ENCODE peak calls at places on chromosome 10, in nine cellular contexts. W is NCI-H1092 treated with DMSO at 0.1 percent for 48 hours; H is stimulated activated CD8-positive, alpha-beta memory T cell treated with anti-CD3 and anti-CD28 coated beads, Interleukin-15, amount 100 ng/mL, for 4 hours; B is dermis microvascular lymphatic vessel endothelial cell; K is immature natural killer cell; G is GM19239; M is iPS DF 19.7; P is CD4-positive, CD25-positive, alpha-beta regulatory T cell; Z is stimulated activated effector memory CD8-positive, alpha-beta T cell treated with anti-CD3 and anti-CD28 coated beads, Interleukin-12 subunit alpha, Interleukin-12 subunit beta, amount 100 ng/mL, for 72 hours. L is an unnamed sample.
A peak's percentile ranks its signal among the peaks of the same experiment; 100 is the strongest.

GRCh38 chr10:68981074-68981473 is 7.5 kb upstream of the KIFBP start:
- DNase-seq in W (no peak), H (no peak), B (peak; percentile 17), K (no peak), G (no peak), M (no peak), P (no peak), Z (no peak), L (no peak)

GRCh38 chr10:131683281-131683861 is 217.4 kb upstream of the PPP2R2D start:
- DNase-seq in W (no peak), H (no peak), B (no peak), K (no peak), G (no peak), M (no peak), P (no peak), Z (no peak), L (no peak)

GRCh38 chr10:85188770-85189484 is 860.5 kb downstream of the CCSER2 start:
- DNase-seq in W (no peak), H (no peak), B (no peak), K (no peak), G (no peak), M (no peak), P (no peak), Z (no peak), L (no peak)

GRCh38 chr10:131774618-131775443 is 126.0 kb upstream of the PPP2R2D start:
- DNase-seq in W (no peak), H (no peak), B (no peak), K (no peak), G (no peak), M (no peak), P (no peak), Z (no peak), L (no peak)

GRCh38 chr10:123266981-123267380 is 112.8 kb downstream of the BUB3 start:
- DNase-seq in W (no peak), H (no peak), B (no peak), K (no peak), G (no peak), M (no peak), P (no peak), Z (no peak), L (no peak)

GRCh38 chr10:30447125-30447799 is 13.3 kb downstream of the MAP3K8 start:
- DNase-seq in W (no peak), H (no peak), B (no peak), K (no peak), G (no peak), M (no peak), P (no peak), Z (no peak), L (no peak)

GRCh38 chr10:103916254-103916653 is 1.7 kb downstream of the STN1 start:
- DNase-seq in W (no peak), H (no peak), B (peak; percentile 56), K (no peak), G (no peak), M (no peak), P (no peak), Z (no peak), L (no peak)

GRCh38 chr10:15387021-15387420 is 15.9 kb upstream of the FAM171A1 start:
- DNase-seq in W (no peak), H (no peak), B (no peak), K (no peak), G (no peak), M (no peak), P (no peak), Z (no peak), L (no peak)

GRCh38 chr10:35194906-35195305 is 68.3 kb downstream of the CREM start:
- DNase-seq in W (no peak), H (peak; percentile 32), B (peak; percentile 63), K (peak; percentile 76), G (no peak), M (no peak), P (peak; percentile 71), Z (no peak), L (no peak)

GRCh38 chr10:6199131-6199733 is 3.5 kb upstream of the PFKFB3 start:
- DNase-seq in W (no peak), H (no peak), B (no peak), K (no peak), G (no peak), M (no peak), P (no peak), Z (no peak), L (no peak)

GRCh38 chr10:28910960-28911359 is 233.6 kb downstream of the BAMBI start:
- DNase-seq in W (no peak), H (no peak), B (peak; percentile 29), K (no peak), G (no peak), M (no peak), P (no peak), Z (no peak), L (no peak)

GRCh38 chr10:123994417-123995081 is 98.8 kb downstream of the CHST15 start:
- DNase-seq in W (peak; percentile 56), H (peak; percentile 55), B (peak; percentile 71), K (peak; percentile 70), G (peak; percentile 96), M (no peak), P (peak; percentile 73), Z (peak; percentile 83), L (peak; percentile 67)

GRCh38 chr10:57849726-57850357 is 417.9 kb downstream of the IPMK start:
- DNase-seq in W (peak; percentile 10), H (no peak), B (no peak), K (no peak), G (no peak), M (no peak), P (no peak), Z (no peak), L (no peak)

GRCh38 chr10:120517881-120518484 is 61.0 kb downstream of the PLPP4 start:
- DNase-seq in W (no peak), H (no peak), B (no peak), K (no peak), G (no peak), M (no peak), P (no peak), Z (no peak), L (no peak)

GRCh38 chr10:103021150-103021896 is 103.2 kb downstream of the CNNM2 start:
- DNase-seq in W (no peak), H (no peak), B (no peak), K (no peak), G (no peak), M (no peak), P (no peak), Z (no peak), L (no peak)

GRCh38 chr10:71383972-71384687 is 12.6 kb upstream of the CDH23 start:
- DNase-seq in W (peak; percentile 12), H (peak; percentile 32), B (peak; percentile 54), K (peak; percentile 64), G (no peak), M (no peak), P (peak; percentile 59), Z (peak; percentile 79), L (peak; percentile 70)

GRCh38 chr10:64506963-64507362 is 985.8 kb downstream of the REEP3 start:
- DNase-seq in W (no peak), H (no peak), B (no peak), K (no peak), G (no peak), M (no peak), P (no peak), Z (no peak), L (no peak)

GRCh38 chr10:88254091-88254490 is 329.0 kb downstream of the RNLS start:
- DNase-seq in W (no peak), H (no peak), B (peak; percentile 43), K (no peak), G (no peak), M (no peak), P (no peak), Z (no peak), L (peak; percentile 45)

GRCh38 chr10:33803248-33803647 is 468.8 kb upstream of the NRP1 start:
- DNase-seq in W (no peak), H (no peak), B (peak; percentile 30), K (no peak), G (no peak), M (no peak), P (no peak), Z (no peak), L (no peak)

GRCh38 chr10:110163841-110164240 is 43.6 kb upstream of the MXI1 start:
- DNase-seq in W (no peak), H (no peak), B (no peak), K (no peak), G (no peak), M (no peak), P (no peak), Z (no peak), L (no peak)

GRCh38 chr10:93485690-93486089 is 3.6 kb upstream of the MYOF start:
- DNase-seq in W (no peak), H (no peak), B (no peak), K (no peak), G (no peak), M (no peak), P (no peak), Z (no peak), L (no peak)

GRCh38 chr10:60549686-60550085 is 160.0 kb upstream of the ANK3 start:
- DNase-seq in W (peak; percentile 26), H (no peak), B (peak; percentile 16), K (no peak), G (no peak), M (peak; percentile 7), P (no peak), Z (no peak), L (peak; percentile 12)

GRCh38 chr10:11517150-11517549 is 94.3 kb downstream of the USP6NL start:
- DNase-seq in W (no peak), H (no peak), B (peak; percentile 23), K (no peak), G (no peak), M (no peak), P (no peak), Z (no peak), L (peak; percentile 73)

GRCh38 chr10:59750155-59750945 is 2.9 kb downstream of the MRLN start:
- DNase-seq in W (no peak), H (no peak), B (no peak), K (no peak), G (no peak), M (no peak), P (no peak), Z (no peak), L (no peak)

GRCh38 chr10:12419279-12419847 is 70.0 kb downstream of the CAMK1D start:
- DNase-seq in W (no peak), H (peak; percentile 54), B (peak; percentile 73), K (peak; percentile 15), G (no peak), M (no peak), P (no peak), Z (peak; percentile 30), L (peak; percentile 26)

GRCh38 chr10:27558612-27559020 is 54.5 kb downstream of the RAB18 start:
- DNase-seq in W (peak; percentile 2), H (no peak), B (peak; percentile 53), K (peak; percentile 52), G (peak; percentile 22), M (peak; percentile 28), P (no peak), Z (peak; percentile 8), L (peak; percentile 67)

GRCh38 chr10:34727595-34728033 is 87.5 kb downstream of the PARD3 start:
- DNase-seq in W (no peak), H (no peak), B (no peak), K (no peak), G (no peak), M (no peak), P (no peak), Z (no peak), L (no peak)

GRCh38 chr10:57314046-57314445 is 953.0 kb upstream of the ZWINT start:
- DNase-seq in W (no peak), H (no peak), B (no peak), K (no peak), G (no peak), M (no peak), P (no peak), Z (no peak), L (no peak)

GRCh38 chr10:75617485-75618155 is 186.2 kb downstream of the LRMDA start:
- DNase-seq in W (no peak), H (no peak), B (no peak), K (no peak), G (no peak), M (no peak), P (no peak), Z (no peak), L (no peak)

GRCh38 chr10:97479939-97480338 is 18.3 kb downstream of the MMS19 start:
- DNase-seq in W (no peak), H (no peak), B (no peak), K (no peak), G (no peak), M (peak; percentile 97), P (no peak), Z (no peak), L (no peak)

GRCh38 chr10:93199221-93199681 is 125.6 kb downstream of the CYP26A1 start:
- DNase-seq in W (peak; percentile 56), H (no peak), B (peak; percentile 50), K (no peak), G (no peak), M (no peak), P (no peak), Z (no peak), L (peak; percentile 26)

L was measured in GM12865.